ENCODE peak calls at places on chromosomes 13 and 19, in nine cellular contexts. H is SJSA1; T is CD8-positive, alpha-beta T cell; K is heart right ventricle; X is trophoblast cell; M is HepG2; J is A549; V is Peyer's patch; C is ovary. A is an unnamed sample. For H3K4me1, the result is how much of the 10 kb centered on the place peaks cover.

GRCh38 chr19:54164369-54165068 is 5.0 kb upstream of the LENG1 start:
- DNase-seq in H (peak), T (peak), K (peak), X (peak), M (no peak), J (peak), V (peak), C (peak), A (no peak)

GRCh38 chr19:31784631-31785237 is 435.5 kb upstream of the TSHZ3 start:
- DNase-seq in H (peak), T (no peak), K (no peak), X (no peak), M (no peak), J (no peak), V (no peak), C (peak), A (no peak)

GRCh38 chr19:16373539-16373938 is 48.9 kb downstream of the KLF2 start:
- DNase-seq in H (peak), T (no peak), K (no peak), X (no peak), M (peak), J (no peak), V (no peak), C (peak), A (no peak)

GRCh38 chr13:51419015-51419636 is 33.7 kb downstream of the INTS6 start:
- DNase-seq in H (no peak), T (no peak), K (no peak), X (no peak), M (no peak), J (no peak), V (no peak), C (no peak), A (no peak)

GRCh38 chr13:91722267-91722884 is 324.0 kb downstream of the GPC5 start:
- DNase-seq in H (no peak), T (no peak), K (no peak), X (peak), M (no peak), J (peak), V (no peak), C (no peak), A (no peak)

GRCh38 chr13:64538711-64539110 is 2691.4 kb downstream of the PCDH9 start:
- DNase-seq in H (no peak), T (no peak), K (no peak), X (no peak), M (no peak), J (no peak), V (no peak), C (no peak), A (no peak)

GRCh38 chr19:18841400-18841799 is 9.6 kb downstream of the UPF1 start:
- DNase-seq in H (no peak), T (no peak), K (no peak), X (no peak), M (no peak), J (no peak), V (no peak), C (no peak), A (no peak)

GRCh38 chr13:68736961-68737360 is 1370.7 kb upstream of the ATXN8OS start:
- DNase-seq in H (no peak), T (no peak), K (no peak), X (no peak), M (no peak), J (no peak), V (no peak), C (no peak), A (no peak)

GRCh38 chr19:36963262-36963661 is 47.1 kb downstream of the ZNF568 start:
- DNase-seq in H (no peak), T (no peak), K (no peak), X (no peak), M (no peak), J (no peak), V (no peak), C (no peak), A (no peak)

GRCh38 chr13:110138700-110139036 is 168.3 kb downstream of the COL4A1 start:
- DNase-seq in H (no peak), T (no peak), K (no peak), X (no peak), M (no peak), J (no peak), V (no peak), C (no peak), A (no peak)

GRCh38 chr13:26095338-26095737 is 43.5 kb upstream of the SHISA2 start:
- DNase-seq in H (no peak), T (no peak), K (no peak), X (no peak), M (no peak), J (no peak), V (no peak), C (no peak), A (no peak)

GRCh38 chr13:85521586-85521985 is 277.6 kb downstream of the SLITRK6 start:
- DNase-seq in H (no peak), T (no peak), K (no peak), X (no peak), M (no peak), J (no peak), V (no peak), C (no peak), A (no peak)

GRCh38 chr13:100088282-100088647 is 628 bp upstream of the PCCA start:
- DNase-seq in H (no peak), T (no peak), K (no peak), X (no peak), M (no peak), J (no peak), V (no peak), C (no peak), A (no peak)

GRCh38 chr19:5480427-5480836 is 25.2 kb downstream of the ZNRF4 start:
- DNase-seq in H (peak), T (no peak), K (no peak), X (peak), M (peak), J (peak), V (no peak), C (no peak), A (no peak)

GRCh38 chr19:4624733-4625362 is 14.5 kb upstream of the TNFAIP8L1 start:
- DNase-seq in H (no peak), T (no peak), K (no peak), X (peak), M (peak), J (peak), V (no peak), C (no peak), A (no peak)

GRCh38 chr13:75838366-75839017 is 202.4 kb downstream of the LMO7 start:
- DNase-seq in H (no peak), T (no peak), K (no peak), X (no peak), M (no peak), J (no peak), V (no peak), C (no peak), A (no peak)

GRCh38 chr19:9793051-9793591 is 24.6 kb upstream of the ZNF846 start:
- DNase-seq in H (peak), T (peak), K (peak), X (peak), M (no peak), J (peak), V (peak), C (peak), A (peak)

GRCh38 chr13:20414475-20415287 is 111.0 kb downstream of the CRYL1 start:
- DNase-seq in H (no peak), T (no peak), K (no peak), X (peak), M (no peak), J (no peak), V (no peak), C (no peak), A (no peak)

GRCh38 chr13:40207110-40207478 is 459.3 kb downstream of the FOXO1 start:
- DNase-seq in H (no peak), T (no peak), K (no peak), X (no peak), M (no peak), J (no peak), V (peak), C (no peak), A (no peak)

GRCh38 chr13:96511587-96511986 is 421.7 kb downstream of the HS6ST3 start:
- DNase-seq in H (no peak), T (no peak), K (no peak), X (peak), M (no peak), J (no peak), V (no peak), C (no peak), A (no peak)

GRCh38 chr13:37627428-37627827 is 28.9 kb upstream of the POSTN start:
- DNase-seq in H (no peak), T (no peak), K (no peak), X (no peak), M (no peak), J (no peak), V (no peak), C (no peak), A (no peak)

GRCh38 chr19:7925171-7925837 is 631 bp downstream of the CTXN1 start:
- DNase-seq in H (peak), T (peak), K (peak), X (peak), M (peak), J (peak), V (peak), C (peak), A (no peak)

GRCh38 chr13:25001807-25002206 is 94.1 kb upstream of the PABPC3 start:
- DNase-seq in H (no peak), T (no peak), K (no peak), X (no peak), M (no peak), J (no peak), V (no peak), C (no peak), A (no peak)

GRCh38 chr13:84912720-84913119 is 886.5 kb downstream of the SLITRK6 start:
- DNase-seq in H (no peak), T (no peak), K (no peak), X (no peak), M (no peak), J (no peak), V (no peak), C (no peak), A (no peak)

GRCh38 chr13:110643324-110643723 is 28.0 kb downstream of the NAXD start:
- DNase-seq in H (peak), T (no peak), K (no peak), X (no peak), M (no peak), J (no peak), V (no peak), C (no peak), A (no peak)

GRCh38 chr13:95191821-95192220 is 109.4 kb downstream of the ABCC4 start:
- DNase-seq in H (peak), T (peak), K (peak), X (peak), M (peak), J (peak), V (peak), C (peak), A (no peak)

GRCh38 chr13:66224644-66225043 is 1005.5 kb downstream of the PCDH9 start:
- DNase-seq in H (no peak), T (no peak), K (no peak), X (no peak), M (no peak), J (no peak), V (no peak), C (no peak), A (no peak)

GRCh38 chr13:48896312-48896711 is 79.4 kb upstream of the FNDC3A start:
- DNase-seq in H (no peak), T (no peak), K (no peak), X (peak), M (no peak), J (peak), V (no peak), C (no peak), A (no peak)

GRCh38 chr13:105370011-105370645 is 1165.3 kb downstream of the EFNB2 start:
- DNase-seq in H (no peak), T (no peak), K (no peak), X (no peak), M (no peak), J (no peak), V (no peak), C (no peak), A (no peak)

GRCh38 chr13:46641274-46642081 is 88.5 kb downstream of the LRCH1 start:
- DNase-seq in H (peak), T (no peak), K (peak), X (peak), M (no peak), J (no peak), V (no peak), C (no peak), A (no peak)

GRCh38 chr19:19615086-19615485 is 3.4 kb downstream of the PBX4 start:
- DNase-seq in H (no peak), T (no peak), K (no peak), X (peak), M (no peak), J (peak), V (no peak), C (no peak), A (no peak)

GRCh38 chr19:50173144-50173543 is 10.1 kb upstream of the IZUMO2 start:
- DNase-seq in H (no peak), T (no peak), K (no peak), X (peak), M (no peak), J (no peak), V (no peak), C (no peak), A (no peak)

GRCh38 chr19:11196406-11197287 is 698 bp downstream of the KANK2 start:
- DNase-seq in H (no peak), T (no peak), K (peak), X (no peak), M (no peak), J (no peak), V (no peak), C (peak), A (no peak)

GRCh38 chr13:36325912-36326311 is 20.3 kb downstream of the SPART start:
- DNase-seq in H (no peak), T (no peak), K (no peak), X (no peak), M (no peak), J (no peak), V (no peak), C (no peak), A (no peak)

GRCh38 chr13:28059214-28059613 is 41.2 kb downstream of the FLT3 start:
- DNase-seq in H (no peak), T (no peak), K (no peak), X (peak), M (peak), J (peak), V (peak), C (no peak), A (no peak)

DNA sequence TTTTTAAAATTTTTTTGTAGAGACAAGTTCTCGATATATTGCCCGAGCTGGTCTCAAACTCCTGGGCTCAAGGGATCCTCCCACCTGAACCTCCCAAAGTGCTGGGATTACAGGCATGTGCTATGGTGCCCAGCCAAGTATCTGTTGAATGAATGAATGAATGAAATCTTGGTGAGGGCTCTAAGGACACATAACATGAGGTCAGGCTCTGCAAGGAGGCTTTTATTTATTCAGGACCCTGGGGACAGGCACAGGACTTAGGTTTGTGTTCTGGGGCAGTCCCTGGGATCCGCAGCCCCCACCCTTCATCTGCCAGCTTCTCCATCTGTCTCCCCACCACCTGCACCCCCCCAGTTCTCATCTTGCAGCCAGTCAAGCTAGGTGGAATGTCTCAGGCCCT is 4.6 kb downstream of the PTGIR start:
- DNase-seq in H (no peak), T (no peak), K (no peak), X (no peak), M (no peak), J (no peak), V (no peak), C (no peak), A (no peak)
- H3K27ac ChIP-seq in H (no peak), T (no peak), K (peak), X (no peak), M (no peak), J (no peak), V (no peak), C (no peak), A (peak)

DNA sequence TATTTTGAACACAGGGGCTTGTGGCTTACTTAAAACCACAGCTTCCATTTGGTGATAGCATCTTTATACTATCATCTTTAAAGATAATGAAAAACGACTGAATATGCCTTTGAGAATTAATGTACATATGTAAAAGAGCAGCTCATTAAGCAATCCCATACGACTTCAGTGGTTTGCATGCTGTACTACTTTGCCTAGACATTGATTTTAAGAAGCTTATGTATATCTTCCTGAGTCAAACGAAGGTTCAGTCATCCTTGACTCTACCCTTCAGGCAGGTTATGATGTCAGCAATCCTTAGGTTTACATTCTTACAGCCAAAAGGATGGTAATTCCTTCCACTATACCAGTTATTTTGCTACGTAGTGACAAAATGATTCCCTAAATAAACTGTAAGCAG is 40.7 kb downstream of the BRD4 start:
- DNase-seq in H (no peak), T (no peak), K (no peak), X (no peak), M (no peak), J (no peak), V (no peak), C (no peak), A (no peak)
- H3K4me1 ChIP-seq in H (under half), T (half or more), K (half or more), X (under half), M (half or more), J (half or more), V (under half), C (under half), A (under half)

GRCh38 chr19:1273263-1274041 is 1.9 kb upstream of the FAM174C start:
- DNase-seq in H (no peak), T (no peak), K (peak), X (peak), M (no peak), J (no peak), V (no peak), C (no peak), A (no peak)
- H3K4me3 ChIP-seq in H (no peak), T (no peak), K (no peak), X (no peak), M (no peak), J (no peak), V (no peak), C (no peak), A (no peak)

GRCh38 chr13:74771964-74772363 is 637.8 kb upstream of the KLF12 start:
- DNase-seq in H (no peak), T (no peak), K (no peak), X (no peak), M (no peak), J (peak), V (no peak), C (no peak), A (no peak)
- H3K27ac ChIP-seq in H (peak), T (no peak), K (no peak), X (no peak), M (no peak), J (peak), V (no peak), C (no peak), A (no peak)

GRCh38 chr19:3186377-3186688 is 603 bp downstream of the NCLN start:
- DNase-seq in H (no peak), T (no peak), K (no peak), X (no peak), M (no peak), J (no peak), V (no peak), C (no peak), A (no peak)
- H3K4me1 ChIP-seq in H (under half), T (half or more), K (under half), X (under half), M (under half), J (under half), V (under half), C (under half), A (under half)

DNA sequence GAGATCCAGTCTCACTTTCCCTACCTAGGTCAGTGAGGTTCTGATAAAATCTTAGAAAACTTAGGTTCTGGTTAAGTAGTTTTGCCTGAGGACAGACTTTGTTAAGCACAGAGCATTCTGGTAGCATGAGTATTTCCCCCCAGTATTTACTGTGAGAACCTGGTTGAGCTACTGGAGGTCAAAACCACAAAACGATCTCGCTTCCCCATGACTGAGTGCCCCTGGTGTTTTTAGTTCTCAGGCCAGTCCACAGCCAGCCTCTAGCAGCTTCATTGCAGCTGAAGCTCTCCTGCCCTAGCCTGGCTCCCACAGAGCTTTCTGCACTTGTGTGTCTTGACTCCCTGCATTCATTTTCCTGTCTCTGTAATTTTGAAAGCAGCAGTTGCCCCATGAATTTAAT is 1138.2 kb downstream of the UQCRFS1 start:
- DNase-seq in H (no peak), T (no peak), K (no peak), X (no peak), M (no peak), J (no peak), V (no peak), C (no peak), A (no peak)
- H3K4me3 ChIP-seq in H (no peak), T (no peak), K (no peak), X (no peak), M (no peak), J (no peak), V (no peak), C (no peak), A (no peak)